ENCODE peak calls at places on chromosomes 1 and 21, in ten cellular contexts. G is NCI-H2081 treated with DMSO at 0.1 percent for 48 hours; C is left lung; U is GM03348; Q is LoVo; E is T-helper 1 cell; O is stimulated activated CD8-positive, alpha-beta memory T cell treated with anti-CD3 and anti-CD28 coated beads, Interleukin-15, amount 100 ng/mL, for 24 hours; W is left ventricle myocardium inferior; M is HCEC 1CT; Z is NCI-H1436 treated with DMSO at 0.1 percent for 48 hours. I is an unnamed sample.

GRCh38 chr1:53341961-53342707 is 14.3 kb upstream of the LRP8 start:
- DNase-seq in G (no peak), C (no peak), U (no peak), Q (no peak), E (no peak), O (no peak), W (no peak), M (no peak), Z (no peak), I (no peak)

GRCh38 chr1:35442737-35443136 is 114.5 kb downstream of the KIAA0319L start:
- DNase-seq in G (no peak), C (no peak), U (no peak), Q (no peak), E (no peak), O (peak), W (no peak), M (no peak), Z (no peak), I (no peak)

GRCh38 chr1:85387781-85388180 is 77.2 kb downstream of the DDAH1 start:
- DNase-seq in G (no peak), C (no peak), U (no peak), Q (no peak), E (no peak), O (no peak), W (no peak), M (no peak), Z (no peak), I (no peak)

GRCh38 chr21:36499578-36500471 is 19.9 kb upstream of the CLDN14 start:
- DNase-seq in G (peak), C (no peak), U (peak), Q (peak), E (no peak), O (no peak), W (peak), M (no peak), Z (no peak), I (no peak)

GRCh38 chr1:154434346-154435075 is 29.4 kb downstream of the IL6R start:
- DNase-seq in G (no peak), C (peak), U (peak), Q (no peak), E (no peak), O (no peak), W (peak), M (no peak), Z (no peak), I (no peak)

GRCh38 chr1:31381394-31382287 is 8.8 kb upstream of the FABP3 start:
- DNase-seq in G (no peak), C (no peak), U (no peak), Q (peak), E (no peak), O (no peak), W (peak), M (peak), Z (no peak), I (peak)

GRCh38 chr21:36908260-36908908 is 58.1 kb downstream of the HLCS start:
- DNase-seq in G (no peak), C (no peak), U (no peak), Q (no peak), E (no peak), O (no peak), W (no peak), M (peak), Z (no peak), I (peak)

GRCh38 chr1:27350673-27351540 is 9.1 kb downstream of the SYTL1 start:
- DNase-seq in G (no peak), C (peak), U (no peak), Q (no peak), E (no peak), O (no peak), W (peak), M (no peak), Z (no peak), I (no peak)

GRCh38 chr1:32927441-32927840 is 26.3 kb upstream of the TMEM54 start:
- DNase-seq in G (no peak), C (no peak), U (no peak), Q (no peak), E (no peak), O (no peak), W (no peak), M (no peak), Z (no peak), I (no peak)

GRCh38 chr1:4975856-4976255 is 321.4 kb downstream of the AJAP1 start:
- DNase-seq in G (no peak), C (no peak), U (no peak), Q (no peak), E (no peak), O (no peak), W (no peak), M (no peak), Z (no peak), I (no peak)

I was measured in PC-9.